ENCODE peak calls at places on chromosome 22, in four cellular contexts. N, D, P and G are unnamed samples.

GRCh38 chr22:37896181-37896592 is 9.9 kb upstream of the MICALL1 start:
- DNase-seq in N (peak; percentile 60), P (peak; percentile 33), D (no peak), G (no peak)

GRCh38 chr22:29331658-29332300 is 16.3 kb upstream of the RASL10A start:
- DNase-seq in D (no peak), P (no peak), N (no peak), G (no peak)

GRCh38 chr22:36940676-36941075 is 27.2 kb downstream of the CSF2RB start:
- DNase-seq in D (no peak), P (no peak), N (peak; percentile 69), G (no peak)

GRCh38 chr22:44337658-44338004 is 24.9 kb upstream of the SHISAL1 start:
- DNase-seq in P (peak; percentile 75), N (no peak), D (peak; percentile 38), G (no peak)

GRCh38 chr22:43337946-43338345 is 5.2 kb downstream of the SCUBE1 start:
- DNase-seq in D (no peak), P (no peak), N (no peak), G (no peak)

GRCh38 chr22:21443057-21443734 is 24.0 kb upstream of the TMEM191C start:
- DNase-seq in P (no peak), N (no peak), D (no peak), G (no peak)

GRCh38 chr22:43861529-43861928 is 784 bp downstream of the SULT4A1 start:
- DNase-seq in P (peak; percentile 52), D (no peak), N (no peak), G (no peak)

GRCh38 chr22:33076368-33076767 is 18.2 kb upstream of the SYN3 start:
- DNase-seq in P (peak; percentile 7), N (no peak), D (no peak), G (no peak)

GRCh38 chr22:19708323-19709011 is 5.8 kb upstream of the SEPTIN5 start:
- DNase-seq in N (no peak), P (no peak), D (no peak), G (no peak)

GRCh38 chr22:39662677-39663034 is 92.1 kb downstream of the CACNA1I start:
- DNase-seq in P (no peak), D (no peak), N (no peak), G (no peak)

GRCh38 chr22:48531108-48531507 is 1296.6 kb downstream of the BRD1 start:
- DNase-seq in P (no peak), D (no peak), N (no peak), G (no peak)

GRCh38 chr22:32206774-32207758 is 2.2 kb upstream of the RFPL2 start:
- DNase-seq in P (no peak), N (no peak), D (peak; percentile 6), G (peak; percentile 25)

DNA sequence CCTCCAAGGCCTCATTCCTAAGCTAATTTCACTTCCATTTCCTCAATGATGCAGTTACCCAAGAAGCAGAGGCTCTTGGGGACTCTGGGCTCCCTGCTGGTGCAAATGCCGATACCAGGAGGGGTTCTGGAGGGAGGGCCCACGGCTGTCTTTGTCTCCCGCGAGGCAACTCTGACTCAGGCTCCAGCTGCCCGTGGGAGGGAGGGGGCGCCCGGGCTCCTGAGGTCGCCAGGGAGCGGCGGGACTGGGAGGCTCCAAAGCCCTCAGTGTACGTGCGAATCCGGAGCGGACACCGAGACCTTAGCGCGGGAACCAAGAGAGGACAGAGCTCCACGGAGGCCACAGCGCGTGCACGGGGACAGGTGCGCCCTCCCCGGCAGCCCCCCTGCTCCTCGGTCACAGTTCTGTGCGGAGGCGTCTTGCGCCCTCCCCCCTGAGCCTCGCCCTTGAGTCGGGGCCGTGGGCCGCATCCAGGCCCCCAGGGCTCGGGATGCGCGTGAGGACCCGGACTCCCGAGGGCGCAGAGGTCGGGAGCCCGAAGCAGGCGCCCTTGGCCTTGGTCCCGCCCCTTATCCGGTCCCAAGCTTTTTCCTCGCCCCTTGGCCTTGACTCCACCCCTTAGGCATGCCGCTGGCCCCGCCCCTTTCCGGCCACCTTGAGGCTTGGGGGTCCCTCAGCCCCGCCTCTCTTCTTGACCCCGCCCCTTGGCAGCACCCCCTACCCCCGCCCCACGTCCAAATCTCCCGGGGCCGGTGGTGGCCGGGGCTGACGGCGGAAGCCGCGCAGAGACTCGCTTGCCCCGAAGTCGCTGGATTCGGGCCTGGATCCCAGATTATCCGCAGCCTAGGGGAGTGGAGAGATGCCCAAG is 4.7 kb upstream of the SHISA8 start:
- DNase-seq in D (no peak), P (peak; percentile 11), N (peak; percentile 71), G (no peak)
- TF ChIP-seq BHLHE40 in D (no peak), P (no peak), N (peak; percentile 6), G (no peak)

GRCh38 chr22:49678137-49678841 is 149.4 kb downstream of the BRD1 start:
- DNase-seq in N (no peak), P (no peak), D (no peak), G (no peak)

GRCh38 chr22:49676783-49677494 is 150.7 kb downstream of the BRD1 start:
- DNase-seq in D (no peak), N (no peak), P (no peak), G (no peak)

GRCh38 chr22:49678842-49679170 is 148.9 kb downstream of the BRD1 start:
- DNase-seq in N (no peak), D (no peak), P (no peak), G (no peak)

GRCh38 chr22:49676230-49676629 is 151.4 kb downstream of the BRD1 start:
- DNase-seq in D (no peak), N (no peak), P (no peak), G (no peak)

GRCh38 chr22:49677495-49677889 is 150.2 kb downstream of the BRD1 start:
- DNase-seq in N (no peak), D (no peak), P (no peak), G (no peak)
- TF ChIP-seq BHLHE40 in N (no peak), D (no peak), P (no peak), G (no peak)

GRCh38 chr22:30833328-30833727 is 135.2 kb downstream of the MORC2 start:
- DNase-seq in P (no peak), D (no peak), N (no peak), G (no peak)

GRCh38 chr22:30838111-30838510 is 130.5 kb downstream of the MORC2 start:
- DNase-seq in N (no peak), D (no peak), P (peak; percentile 28), G (peak; percentile 4)

GRCh38 chr22:30841264-30841663 is 127.3 kb downstream of the MORC2 start:
- DNase-seq in D (no peak), N (no peak), P (peak; percentile 46), G (no peak)

GRCh38 chr22:30832407-30832987 is 136.1 kb downstream of the MORC2 start:
- DNase-seq in N (no peak), D (no peak), P (no peak), G (peak; percentile 3)

GRCh38 chr22:30837531-30837930 is 131.0 kb downstream of the MORC2 start:
- DNase-seq in D (no peak), N (no peak), P (no peak), G (peak; percentile 4)
- TF ChIP-seq BHLHE40 in D (no peak), N (no peak), P (no peak), G (no peak)

GRCh38 chr22:22810018-22810427 is 77.6 kb upstream of the IGLL5 start:
- DNase-seq in D (peak; percentile 18), N (no peak), P (peak; percentile 30), G (no peak)

GRCh38 chr22:22812031-22812905 is 75.3 kb upstream of the IGLL5 start:
- DNase-seq in P (no peak), D (no peak), N (no peak), G (no peak)

GRCh38 chr22:22810471-22810870 is 77.1 kb upstream of the IGLL5 start:
- DNase-seq in P (no peak), N (no peak), D (no peak), G (no peak)

GRCh38 chr22:22813126-22814075 is 74.2 kb upstream of the IGLL5 start:
- DNase-seq in N (no peak), P (no peak), D (no peak), G (no peak)

DNA sequence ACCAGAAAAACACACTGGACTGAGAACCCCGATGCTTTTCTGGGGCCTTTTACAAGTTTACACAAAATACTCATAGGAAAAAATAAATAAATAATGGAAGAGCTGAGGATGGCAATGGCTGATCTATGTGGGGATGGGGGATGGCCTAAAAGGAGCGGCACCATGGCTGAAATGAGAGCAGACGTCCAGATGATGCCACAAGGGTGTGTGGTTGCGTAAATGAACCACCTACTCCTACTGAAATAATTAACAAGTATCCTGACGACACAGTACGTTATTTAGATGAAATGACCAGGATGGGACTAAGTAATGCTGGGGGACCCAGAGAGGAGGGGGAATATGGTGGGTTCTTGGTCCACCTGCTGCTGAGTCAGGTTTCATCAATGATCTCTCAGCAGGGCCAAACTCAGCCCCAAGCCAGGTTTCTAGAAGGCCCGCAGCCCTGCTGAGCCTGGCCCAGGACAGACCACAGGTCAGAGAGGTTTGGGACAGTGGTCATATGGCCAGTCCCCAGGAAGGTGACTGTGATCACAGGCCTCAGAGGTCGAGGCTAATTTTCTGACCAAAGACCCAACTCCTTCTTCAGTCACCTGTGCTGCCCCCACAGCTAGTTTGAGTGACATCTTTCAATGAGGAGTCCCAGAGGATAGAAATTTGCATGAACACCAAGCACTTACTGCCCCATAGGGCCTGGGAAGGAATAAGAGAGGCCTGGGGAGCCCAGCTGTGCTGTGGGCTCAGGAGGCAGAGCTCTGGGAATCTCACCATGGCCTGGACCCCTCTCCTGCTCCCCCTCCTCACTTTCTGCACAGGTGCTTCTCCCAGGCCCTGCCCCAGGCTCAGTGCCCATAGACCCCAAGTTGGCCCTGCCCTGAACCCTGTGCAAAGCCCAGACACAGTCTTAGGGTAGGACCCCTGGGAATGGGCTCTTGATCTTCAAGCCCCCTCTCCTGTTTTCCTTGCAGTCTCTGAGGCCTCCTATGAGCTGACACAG is 76.3 kb upstream of the IGLL5 start:
- DNase-seq in P (no peak), D (no peak), N (no peak), G (no peak)
- TF ChIP-seq BHLHE40 in P (no peak), D (no peak), N (no peak), G (no peak)

GRCh38 chr22:45640291-45640940 is 31.2 kb upstream of the ATXN10 start:
- DNase-seq in P (no peak), N (no peak), D (no peak), G (no peak)
- TF ChIP-seq BHLHE40 in P (no peak), N (no peak), D (no peak), G (no peak)